ENCODE peak calls at places on chromosomes 7 and 10, in four cellular contexts. A is HepG2, S is HCT116, B is K562. R is an unnamed sample.

GRCh38 chr7:75054744-75055527 is 18.7 kb downstream of the RCC1L start:
- DNase-seq in A (no peak), S (no peak), B (no peak), R (no peak)

GRCh38 chr7:41709621-41710020 is 6.7 kb upstream of the INHBA start:
- DNase-seq in A (no peak), S (no peak), B (no peak), R (no peak)

GRCh38 chr10:114000461-114000860 is 43.2 kb upstream of the ADRB1 start:
- DNase-seq in A (no peak), S (no peak), B (no peak), R (no peak)

GRCh38 chr10:74290703-74291102 is 139.7 kb downstream of the ADK start:
- DNase-seq in A (no peak), S (no peak), B (no peak), R (no peak)

GRCh38 chr7:44062903-44063295 is 2.5 kb downstream of the PGAM2 start:
- DNase-seq in A (no peak), S (no peak), B (no peak), R (no peak)

GRCh38 chr10:93745411-93746065 is 12.2 kb upstream of the LGI1 start:
- DNase-seq in A (peak), S (no peak), B (peak), R (peak)

GRCh38 chr10:126500185-126500584 is 111.9 kb upstream of the ADAM12 start:
- DNase-seq in A (no peak), S (no peak), B (no peak), R (no peak)

GRCh38 chr7:24922099-24922773 is 57.7 kb downstream of the OSBPL3 start:
- DNase-seq in A (no peak), S (no peak), B (no peak), R (no peak)

GRCh38 chr7:151429232-151429554 is 10.7 kb downstream of the CRYGN start:
- DNase-seq in A (no peak), S (no peak), B (no peak), R (no peak)

GRCh38 chr10:50216894-50217293 is 34.4 kb downstream of the ASAH2 start:
- DNase-seq in A (peak), S (no peak), B (no peak), R (no peak)

GRCh38 chr7:133784421-133785045 is 342.6 kb upstream of the LRGUK start:
- DNase-seq in A (no peak), S (no peak), B (no peak), R (no peak)

GRCh38 chr7:105268056-105268455 is 120.7 kb downstream of the SRPK2 start:
- DNase-seq in A (no peak), S (no peak), B (no peak), R (no peak)

GRCh38 chr7:653829-654764 is 72.4 kb upstream of the DNAAF5 start:
- DNase-seq in A (no peak), S (no peak), B (no peak), R (no peak)

DNA sequence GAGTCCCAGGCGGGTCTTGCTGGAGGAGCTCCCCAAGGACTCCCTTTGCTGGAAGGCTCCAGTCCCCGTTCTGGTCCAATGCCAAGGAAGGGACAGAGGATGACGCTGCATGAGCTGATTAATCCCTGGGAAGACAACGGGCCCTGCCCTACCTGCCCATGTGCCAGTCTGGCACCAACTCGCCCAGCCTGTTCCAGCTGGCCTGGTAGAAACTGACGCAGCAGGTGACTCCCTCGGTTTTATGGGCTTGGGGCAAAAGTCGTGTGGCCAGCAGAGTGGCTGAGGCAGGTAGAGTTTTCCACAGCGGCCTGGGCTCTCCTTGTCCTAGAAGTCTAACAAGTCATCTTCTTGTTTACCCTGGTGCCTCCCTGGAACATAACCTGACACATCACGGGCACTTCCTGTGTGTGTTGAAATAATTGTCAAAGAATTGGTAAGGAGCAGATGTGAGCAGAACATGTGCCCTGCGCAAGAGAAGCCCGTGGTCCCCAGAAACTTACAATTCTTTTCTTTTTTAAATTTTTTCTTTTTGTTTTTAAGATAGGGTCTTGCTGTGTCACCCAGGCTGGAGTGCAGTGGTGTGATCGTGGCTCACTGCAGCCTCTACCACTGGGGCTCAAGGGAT is 20.3 kb upstream of the LMTK2 start:
- DNase-seq in A (no peak), S (no peak), B (no peak), R (no peak)
- TF ChIP-seq FOSL1 in A (no peak), S (no peak), B (no peak), R (no peak)

GRCh38 chr7:67438913-67439312 is 442.3 kb downstream of the TYW1 start:
- DNase-seq in A (no peak), S (no peak), B (no peak), R (peak)
- TF ChIP-seq FOSL1 in A (no peak), S (no peak), B (no peak), R (no peak)

GRCh38 chr7:92402920-92403759 is 44.1 kb upstream of the GATAD1 start:
- DNase-seq in A (no peak), S (no peak), B (no peak), R (no peak)
- TF ChIP-seq FOSL1 in A (no peak), S (no peak), B (no peak), R (no peak)

DNA sequence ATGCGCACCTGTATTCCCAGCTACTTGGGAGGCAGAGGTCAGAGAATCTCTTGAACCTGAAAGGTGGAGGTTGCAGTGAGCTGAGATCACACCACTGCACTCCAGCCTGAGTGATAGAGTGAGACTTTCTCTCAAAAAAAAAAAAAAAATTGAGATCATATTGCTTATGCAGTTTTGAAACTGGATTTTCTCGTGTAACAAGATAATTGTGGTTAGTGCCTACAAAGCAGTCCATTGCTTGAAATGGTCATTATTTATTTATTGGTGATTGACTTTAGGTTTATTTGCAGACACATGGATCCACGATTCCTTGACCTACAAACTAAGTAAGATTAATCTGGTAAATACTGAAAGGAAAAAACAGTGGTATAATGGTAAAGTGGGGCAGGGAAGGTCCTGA is 149.8 kb downstream of the TAX1BP1 start:
- DNase-seq in A (no peak), S (no peak), B (no peak), R (no peak)
- TF ChIP-seq FOSL1 in A (no peak), S (no peak), B (no peak), R (no peak)

DNA sequence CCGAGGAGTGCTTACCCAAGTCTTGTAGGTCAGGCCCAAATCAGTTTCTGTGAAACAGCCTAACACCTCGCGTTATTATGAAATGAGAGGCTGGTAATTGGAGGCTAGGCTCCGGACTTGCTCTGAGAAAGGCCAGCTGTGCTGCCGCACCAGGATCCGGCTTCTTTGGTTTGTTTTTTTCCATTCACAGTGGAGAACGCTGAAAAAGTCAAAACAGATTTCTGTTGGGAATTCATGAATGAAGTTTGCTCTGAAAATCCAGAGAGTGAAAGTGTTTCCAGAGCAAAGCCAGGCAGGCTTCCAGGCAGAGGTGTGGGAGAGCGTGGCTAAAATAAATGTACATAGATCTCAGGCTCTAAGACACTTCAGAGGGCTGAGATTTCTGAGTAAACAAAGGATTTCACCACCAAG is 240.1 kb downstream of the TRIL start:
- DNase-seq in A (no peak), S (no peak), B (no peak), R (no peak)
- TF ChIP-seq FOSL1 in A (no peak), S (no peak), B (no peak), R (no peak)

R was measured in H1.